ENCODE peak calls at places on chromosomes 13 and 19, in six cellular contexts. One of them, this sample, is unnamed.

GRCh38 chr19:56308792-56309191 is 5.8 kb downstream of the ZSCAN5A start:
- DNase-seq in HepG2: no peak
- DNase-seq in GM23338: no peak
- DNase-seq in astrocyte: no peak
- DNase-seq in A549: no peak
- DNase-seq in fibroblast of lung: no peak
- DNase-seq in this sample: no peak

GRCh38 chr19:46825731-46826055 is 25.0 kb downstream of the AP2S1 start:
- DNase-seq in fibroblast of lung: no peak
- DNase-seq in GM23338: no peak
- DNase-seq in astrocyte: no peak
- DNase-seq in HepG2: no peak
- DNase-seq in A549: no peak
- DNase-seq in this sample: no peak

GRCh38 chr13:42486711-42487198 is 87.2 kb upstream of the TNFSF11 start:
- DNase-seq in HepG2: no peak
- DNase-seq in fibroblast of lung: peak
- DNase-seq in astrocyte: peak
- DNase-seq in A549: peak
- DNase-seq in GM23338: no peak
- DNase-seq in this sample: no peak

GRCh38 chr13:112900691-112901091 is 68.3 kb upstream of the MCF2L start:
- DNase-seq in HepG2: no peak
- DNase-seq in fibroblast of lung: no peak
- DNase-seq in astrocyte: no peak
- DNase-seq in GM23338: no peak
- DNase-seq in A549: no peak
- DNase-seq in this sample: no peak

GRCh38 chr19:1392939-1393530 is 8.3 kb downstream of the GAMT start:
- DNase-seq in astrocyte: no peak
- DNase-seq in GM23338: no peak
- DNase-seq in HepG2: no peak
- DNase-seq in fibroblast of lung: no peak
- DNase-seq in A549: no peak
- DNase-seq in this sample: no peak

GRCh38 chr13:80881495-80882482 is 540.9 kb upstream of the SPRY2 start:
- DNase-seq in fibroblast of lung: no peak
- DNase-seq in HepG2: no peak
- DNase-seq in A549: no peak
- DNase-seq in GM23338: no peak
- DNase-seq in astrocyte: no peak
- DNase-seq in this sample: no peak

GRCh38 chr13:91758724-91759123 is 360.3 kb downstream of the GPC5 start:
- DNase-seq in HepG2: no peak
- DNase-seq in A549: no peak
- DNase-seq in GM23338: no peak
- DNase-seq in astrocyte: no peak
- DNase-seq in fibroblast of lung: no peak
- DNase-seq in this sample: no peak

GRCh38 chr13:96652506-96652905 is 341.8 kb downstream of the OXGR1 start:
- DNase-seq in fibroblast of lung: no peak
- DNase-seq in HepG2: no peak
- DNase-seq in A549: no peak
- DNase-seq in GM23338: no peak
- DNase-seq in astrocyte: no peak
- DNase-seq in this sample: no peak

GRCh38 chr19:36113895-36114762 is 546 bp downstream of the POLR2I start:
- DNase-seq in fibroblast of lung: peak
- DNase-seq in GM23338: peak
- DNase-seq in astrocyte: peak
- DNase-seq in A549: peak
- DNase-seq in HepG2: no peak
- DNase-seq in this sample: no peak

GRCh38 chr13:97278395-97279078 is 56.4 kb downstream of the MBNL2 start:
- DNase-seq in astrocyte: peak
- DNase-seq in GM23338: no peak
- DNase-seq in fibroblast of lung: peak
- DNase-seq in A549: no peak
- DNase-seq in HepG2: no peak
- DNase-seq in this sample: no peak

GRCh38 chr13:51912511-51913225 is 50.9 kb downstream of the CCDC70 start:
- DNase-seq in GM23338: no peak
- DNase-seq in astrocyte: no peak
- DNase-seq in A549: no peak
- DNase-seq in fibroblast of lung: no peak
- DNase-seq in HepG2: no peak
- DNase-seq in this sample: no peak

GRCh38 chr19:6362351-6362801 is 1.0 kb downstream of the CLPP start:
- DNase-seq in fibroblast of lung: no peak
- DNase-seq in GM23338: no peak
- DNase-seq in astrocyte: no peak
- DNase-seq in A549: no peak
- DNase-seq in HepG2: no peak
- DNase-seq in this sample: no peak

GRCh38 chr13:46516624-46517318 is 36.2 kb upstream of the LRCH1 start:
- DNase-seq in GM23338: peak
- DNase-seq in HepG2: no peak
- DNase-seq in astrocyte: no peak
- DNase-seq in A549: no peak
- DNase-seq in fibroblast of lung: no peak
- DNase-seq in this sample: no peak

GRCh38 chr19:5296457-5297271 is 43.9 kb downstream of the PTPRS start:
- DNase-seq in fibroblast of lung: no peak
- DNase-seq in A549: no peak
- DNase-seq in HepG2: no peak
- DNase-seq in astrocyte: no peak
- DNase-seq in GM23338: no peak
- DNase-seq in this sample: no peak
- H3K4me2 ChIP-seq in fibroblast of lung: no peak
- H3K4me2 ChIP-seq in A549: no peak
- H3K4me2 ChIP-seq in HepG2: no peak
- H3K4me2 ChIP-seq in astrocyte: no peak
- H3K4me2 ChIP-seq in GM23338: no peak
- H3K4me2 ChIP-seq in this sample: no peak

GRCh38 chr19:18029617-18030338 is 21.8 kb downstream of the ARRDC2 start:
- DNase-seq in astrocyte: no peak
- DNase-seq in fibroblast of lung: no peak
- DNase-seq in A549: no peak
- DNase-seq in HepG2: peak
- DNase-seq in GM23338: no peak
- DNase-seq in this sample: peak
- H3K4me2 ChIP-seq in astrocyte: no peak
- H3K4me2 ChIP-seq in fibroblast of lung: no peak
- H3K4me2 ChIP-seq in A549: peak
- H3K4me2 ChIP-seq in HepG2: peak
- H3K4me2 ChIP-seq in GM23338: no peak
- H3K4me2 ChIP-seq in this sample: peak

GRCh38 chr13:75473472-75473871 is 8.5 kb downstream of the TBC1D4 start:
- DNase-seq in astrocyte: no peak
- DNase-seq in A549: no peak
- DNase-seq in HepG2: no peak
- DNase-seq in GM23338: no peak
- DNase-seq in fibroblast of lung: no peak
- DNase-seq in this sample: no peak
- H3K4me2 ChIP-seq in astrocyte: no peak
- H3K4me2 ChIP-seq in A549: no peak
- H3K4me2 ChIP-seq in HepG2: no peak
- H3K4me2 ChIP-seq in GM23338: no peak
- H3K4me2 ChIP-seq in fibroblast of lung: no peak
- H3K4me2 ChIP-seq in this sample: no peak

GRCh38 chr13:26502826-26503225 is 54.7 kb upstream of the WASF3 start:
- DNase-seq in GM23338: peak
- DNase-seq in HepG2: no peak
- DNase-seq in fibroblast of lung: peak
- DNase-seq in A549: no peak
- DNase-seq in astrocyte: peak
- DNase-seq in this sample: no peak
- H3K4me2 ChIP-seq in GM23338: no peak
- H3K4me2 ChIP-seq in HepG2: no peak
- H3K4me2 ChIP-seq in fibroblast of lung: peak
- H3K4me2 ChIP-seq in A549: no peak
- H3K4me2 ChIP-seq in astrocyte: peak
- H3K4me2 ChIP-seq in this sample: no peak

GRCh38 chr19:10352764-10353671 is 13.6 kb upstream of the ICAM3 start:
- DNase-seq in A549: no peak
- DNase-seq in astrocyte: no peak
- DNase-seq in GM23338: peak
- DNase-seq in fibroblast of lung: no peak
- DNase-seq in HepG2: no peak
- DNase-seq in this sample: no peak
- H3K4me2 ChIP-seq in A549: no peak
- H3K4me2 ChIP-seq in astrocyte: no peak
- H3K4me2 ChIP-seq in GM23338: peak
- H3K4me2 ChIP-seq in fibroblast of lung: no peak
- H3K4me2 ChIP-seq in HepG2: no peak
- H3K4me2 ChIP-seq in this sample: no peak

GRCh38 chr19:54875506-54875905 is 1.5 kb downstream of the FCAR start:
- DNase-seq in A549: no peak
- DNase-seq in HepG2: no peak
- DNase-seq in astrocyte: no peak
- DNase-seq in fibroblast of lung: no peak
- DNase-seq in GM23338: no peak
- DNase-seq in this sample: no peak

GRCh38 chr19:54871713-54872112 is 2.3 kb upstream of the FCAR start:
- DNase-seq in A549: no peak
- DNase-seq in fibroblast of lung: no peak
- DNase-seq in HepG2: no peak
- DNase-seq in GM23338: no peak
- DNase-seq in astrocyte: no peak
- DNase-seq in this sample: no peak

GRCh38 chr19:54873990-54874389 is at the start of gene FCAR:
- DNase-seq in HepG2: no peak
- DNase-seq in GM23338: no peak
- DNase-seq in fibroblast of lung: no peak
- DNase-seq in astrocyte: no peak
- DNase-seq in A549: no peak
- DNase-seq in this sample: no peak
- H3K4me2 ChIP-seq in HepG2: no peak
- H3K4me2 ChIP-seq in GM23338: no peak
- H3K4me2 ChIP-seq in fibroblast of lung: no peak
- H3K4me2 ChIP-seq in astrocyte: no peak
- H3K4me2 ChIP-seq in A549: no peak
- H3K4me2 ChIP-seq in this sample: no peak

GRCh38 chr19:42475366-42475765 is 32.6 kb upstream of the CXCL17 start:
- DNase-seq in GM23338: peak
- DNase-seq in HepG2: no peak
- DNase-seq in fibroblast of lung: no peak
- DNase-seq in A549: no peak
- DNase-seq in astrocyte: no peak
- DNase-seq in this sample: no peak

GRCh38 chr19:42472402-42473147 is 29.8 kb upstream of the CXCL17 start:
- DNase-seq in A549: no peak
- DNase-seq in GM23338: no peak
- DNase-seq in HepG2: no peak
- DNase-seq in astrocyte: no peak
- DNase-seq in fibroblast of lung: no peak
- DNase-seq in this sample: no peak

GRCh38 chr19:42474743-42475142 is 32.0 kb upstream of the CXCL17 start:
- DNase-seq in HepG2: no peak
- DNase-seq in A549: no peak
- DNase-seq in astrocyte: no peak
- DNase-seq in GM23338: no peak
- DNase-seq in fibroblast of lung: no peak
- DNase-seq in this sample: no peak

GRCh38 chr19:42471554-42472249 is 29.0 kb upstream of the CXCL17 start:
- DNase-seq in GM23338: peak
- DNase-seq in astrocyte: no peak
- DNase-seq in fibroblast of lung: peak
- DNase-seq in HepG2: no peak
- DNase-seq in A549: no peak
- DNase-seq in this sample: no peak

DNA sequence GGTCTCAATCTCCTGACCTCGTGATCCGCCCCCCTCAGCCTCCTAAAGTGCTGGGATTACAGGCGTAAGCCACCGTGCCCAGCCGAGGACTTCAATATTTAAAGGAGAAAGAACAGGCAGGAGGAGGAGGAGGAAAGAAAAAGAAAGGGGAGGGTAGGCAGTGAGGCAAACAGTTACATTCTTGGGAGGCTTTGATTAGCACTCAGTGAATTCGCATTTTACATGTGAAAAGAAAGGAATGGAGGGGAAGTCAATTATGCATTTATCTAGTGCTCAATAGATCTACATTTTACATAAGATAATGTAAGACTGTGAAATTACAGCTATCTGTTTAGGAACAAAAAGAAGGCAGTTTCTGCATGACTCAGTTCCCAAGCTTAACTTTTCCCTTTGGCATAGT is 30.9 kb upstream of the CXCL17 start:
- DNase-seq in fibroblast of lung: no peak
- DNase-seq in GM23338: peak
- DNase-seq in HepG2: no peak
- DNase-seq in A549: no peak
- DNase-seq in astrocyte: no peak
- DNase-seq in this sample: no peak
- H3K4me2 ChIP-seq in fibroblast of lung: no peak
- H3K4me2 ChIP-seq in GM23338: peak
- H3K4me2 ChIP-seq in HepG2: no peak
- H3K4me2 ChIP-seq in A549: no peak
- H3K4me2 ChIP-seq in astrocyte: no peak
- H3K4me2 ChIP-seq in this sample: no peak

DNA sequence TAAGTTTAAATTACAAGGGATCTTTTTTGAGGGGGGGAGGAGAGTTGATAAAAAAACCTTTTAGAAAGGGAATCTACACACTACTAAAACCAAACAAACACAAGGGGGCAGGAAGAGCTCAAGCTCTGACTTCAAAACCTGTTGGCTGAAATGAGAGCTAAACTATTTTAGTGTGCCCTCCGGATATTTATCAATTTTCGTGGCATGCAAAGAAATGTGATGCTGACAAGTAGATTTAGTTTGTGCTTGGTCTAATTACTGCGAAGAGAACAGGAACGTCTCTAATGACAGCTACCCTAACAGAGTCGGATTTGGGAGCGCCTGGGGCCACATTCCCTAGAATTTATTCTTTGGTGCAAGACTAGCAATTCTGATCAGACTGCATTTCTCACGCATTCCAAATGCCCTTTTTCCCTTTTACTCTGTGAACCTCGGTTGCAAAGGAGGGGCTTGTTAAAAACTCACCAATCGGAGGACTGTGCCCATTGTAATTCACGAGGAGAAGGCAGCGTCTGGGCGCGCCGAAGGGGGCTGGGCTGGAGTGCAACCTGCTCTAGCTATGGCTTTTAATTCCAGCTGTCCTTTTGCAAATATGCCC is 804 bp upstream of the FREM2 start:
- DNase-seq in A549: no peak
- DNase-seq in astrocyte: peak
- DNase-seq in fibroblast of lung: peak
- DNase-seq in GM23338: peak
- DNase-seq in HepG2: no peak
- DNase-seq in this sample: no peak
- H3K4me2 ChIP-seq in A549: peak
- H3K4me2 ChIP-seq in astrocyte: peak
- H3K4me2 ChIP-seq in fibroblast of lung: no peak
- H3K4me2 ChIP-seq in GM23338: peak
- H3K4me2 ChIP-seq in HepG2: no peak
- H3K4me2 ChIP-seq in this sample: no peak

This sample was measured in HCT116.